ENCODE peak calls at places on chromosomes 1 and 21, in ten cellular contexts. One of them, this sample, is unnamed. For H3K36me3, the result is how much of the 10 kb centered on the place peaks cover.

GRCh38 chr1:245871881-245872280 is 635.2 kb downstream of the SMYD3 start:
- DNase-seq in ascending aorta: no peak
- DNase-seq in psoas muscle: no peak
- DNase-seq in neural progenitor cell: no peak
- DNase-seq in ovary: no peak
- DNase-seq in stomach: no peak
- DNase-seq in effector memory CD4-positive, alpha-beta T cell: no peak
- DNase-seq in heart right ventricle: no peak
- DNase-seq in GM23248: peak
- DNase-seq in aorta: no peak
- DNase-seq in this sample: no peak

GRCh38 chr1:26364956-26365355 is 7.6 kb downstream of the ZNF683 start:
- DNase-seq in aorta: no peak
- DNase-seq in effector memory CD4-positive, alpha-beta T cell: no peak
- DNase-seq in heart right ventricle: no peak
- DNase-seq in stomach: no peak
- DNase-seq in ovary: no peak
- DNase-seq in neural progenitor cell: no peak
- DNase-seq in ascending aorta: no peak
- DNase-seq in GM23248: no peak
- DNase-seq in psoas muscle: no peak
- DNase-seq in this sample: no peak

GRCh38 chr1:37449936-37450335 is 24.4 kb upstream of the ZC3H12A start:
- DNase-seq in stomach: no peak
- DNase-seq in psoas muscle: no peak
- DNase-seq in effector memory CD4-positive, alpha-beta T cell: no peak
- DNase-seq in neural progenitor cell: no peak
- DNase-seq in ovary: no peak
- DNase-seq in GM23248: no peak
- DNase-seq in ascending aorta: no peak
- DNase-seq in heart right ventricle: no peak
- DNase-seq in aorta: peak
- DNase-seq in this sample: no peak

GRCh38 chr1:6788946-6789345 is 3.7 kb downstream of the CAMTA1 start:
- DNase-seq in ascending aorta: no peak
- DNase-seq in psoas muscle: no peak
- DNase-seq in neural progenitor cell: no peak
- DNase-seq in aorta: no peak
- DNase-seq in ovary: no peak
- DNase-seq in effector memory CD4-positive, alpha-beta T cell: no peak
- DNase-seq in heart right ventricle: no peak
- DNase-seq in GM23248: no peak
- DNase-seq in stomach: no peak
- DNase-seq in this sample: no peak

GRCh38 chr1:31655104-31655503 is 10.4 kb upstream of the PEF1 start:
- DNase-seq in GM23248: no peak
- DNase-seq in neural progenitor cell: no peak
- DNase-seq in ovary: no peak
- DNase-seq in stomach: no peak
- DNase-seq in heart right ventricle: no peak
- DNase-seq in psoas muscle: no peak
- DNase-seq in aorta: no peak
- DNase-seq in effector memory CD4-positive, alpha-beta T cell: no peak
- DNase-seq in ascending aorta: no peak
- DNase-seq in this sample: no peak

GRCh38 chr1:3711780-3712451 is 40.3 kb upstream of the CCDC27 start:
- DNase-seq in ascending aorta: no peak
- DNase-seq in psoas muscle: no peak
- DNase-seq in aorta: no peak
- DNase-seq in ovary: no peak
- DNase-seq in heart right ventricle: no peak
- DNase-seq in neural progenitor cell: no peak
- DNase-seq in effector memory CD4-positive, alpha-beta T cell: no peak
- DNase-seq in GM23248: no peak
- DNase-seq in stomach: no peak
- DNase-seq in this sample: no peak

GRCh38 chr1:223706077-223706988 is 6.0 kb upstream of the CAPN2 start:
- DNase-seq in psoas muscle: no peak
- DNase-seq in ovary: peak
- DNase-seq in stomach: peak
- DNase-seq in ascending aorta: no peak
- DNase-seq in aorta: no peak
- DNase-seq in effector memory CD4-positive, alpha-beta T cell: no peak
- DNase-seq in heart right ventricle: no peak
- DNase-seq in GM23248: peak
- DNase-seq in neural progenitor cell: no peak
- DNase-seq in this sample: no peak

GRCh38 chr1:4171480-4172450 is 271.7 kb upstream of the C1orf174 start:
- DNase-seq in psoas muscle: no peak
- DNase-seq in neural progenitor cell: no peak
- DNase-seq in ascending aorta: no peak
- DNase-seq in stomach: peak
- DNase-seq in GM23248: no peak
- DNase-seq in aorta: no peak
- DNase-seq in ovary: no peak
- DNase-seq in heart right ventricle: no peak
- DNase-seq in effector memory CD4-positive, alpha-beta T cell: no peak
- DNase-seq in this sample: no peak

GRCh38 chr1:184291701-184292100 is 95.1 kb upstream of the C1orf21 start:
- DNase-seq in stomach: no peak
- DNase-seq in neural progenitor cell: no peak
- DNase-seq in ovary: no peak
- DNase-seq in ascending aorta: no peak
- DNase-seq in GM23248: peak
- DNase-seq in aorta: no peak
- DNase-seq in heart right ventricle: no peak
- DNase-seq in effector memory CD4-positive, alpha-beta T cell: no peak
- DNase-seq in psoas muscle: no peak
- DNase-seq in this sample: no peak

GRCh38 chr1:916173-917075 is 7.3 kb upstream of the SAMD11 start:
- DNase-seq in ovary: no peak
- DNase-seq in neural progenitor cell: no peak
- DNase-seq in GM23248: peak
- DNase-seq in effector memory CD4-positive, alpha-beta T cell: no peak
- DNase-seq in stomach: peak
- DNase-seq in aorta: peak
- DNase-seq in heart right ventricle: peak
- DNase-seq in ascending aorta: no peak
- DNase-seq in psoas muscle: peak
- DNase-seq in this sample: no peak

DNA sequence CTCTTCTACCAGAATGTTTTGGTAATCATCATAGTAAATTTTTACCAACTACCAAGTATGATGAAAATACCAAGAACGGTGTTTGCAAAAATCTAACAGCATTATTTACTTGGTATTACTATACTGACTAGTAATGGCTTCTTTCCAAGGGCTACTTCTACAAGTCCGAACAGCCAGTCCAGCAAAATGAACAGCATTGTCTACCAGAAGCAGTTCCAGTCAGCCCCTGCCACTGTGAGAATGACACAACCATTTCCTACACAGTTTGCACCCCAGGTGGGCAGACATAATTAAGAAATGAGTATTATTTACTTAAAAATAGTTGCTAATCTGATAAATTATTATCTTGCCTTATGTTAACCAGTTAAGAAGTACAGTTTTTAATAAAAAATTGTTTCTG is 33.8 kb upstream of the MYOCOS start:
- DNase-seq in ascending aorta: no peak
- DNase-seq in aorta: no peak
- DNase-seq in neural progenitor cell: no peak
- DNase-seq in ovary: no peak
- DNase-seq in heart right ventricle: no peak
- DNase-seq in psoas muscle: no peak
- DNase-seq in effector memory CD4-positive, alpha-beta T cell: no peak
- DNase-seq in stomach: no peak
- DNase-seq in GM23248: no peak
- DNase-seq in this sample: no peak
- H3K36me3 ChIP-seq in ascending aorta: half or more
- H3K36me3 ChIP-seq in aorta: under half
- H3K36me3 ChIP-seq in neural progenitor cell: under half
- H3K36me3 ChIP-seq in ovary: under half
- H3K36me3 ChIP-seq in heart right ventricle: half or more
- H3K36me3 ChIP-seq in psoas muscle: under half
- H3K36me3 ChIP-seq in effector memory CD4-positive, alpha-beta T cell: half or more
- H3K36me3 ChIP-seq in stomach: half or more
- H3K36me3 ChIP-seq in GM23248: half or more
- H3K36me3 ChIP-seq in this sample: half or more

GRCh38 chr1:22544606-22545005 is 18.7 kb upstream of the EPHA8 start:
- DNase-seq in ascending aorta: no peak
- DNase-seq in psoas muscle: no peak
- DNase-seq in stomach: no peak
- DNase-seq in heart right ventricle: no peak
- DNase-seq in effector memory CD4-positive, alpha-beta T cell: no peak
- DNase-seq in neural progenitor cell: no peak
- DNase-seq in aorta: no peak
- DNase-seq in ovary: no peak
- DNase-seq in GM23248: no peak
- DNase-seq in this sample: no peak

GRCh38 chr1:22550021-22550420 is 13.3 kb upstream of the EPHA8 start:
- DNase-seq in ascending aorta: no peak
- DNase-seq in effector memory CD4-positive, alpha-beta T cell: no peak
- DNase-seq in GM23248: no peak
- DNase-seq in neural progenitor cell: no peak
- DNase-seq in stomach: no peak
- DNase-seq in ovary: no peak
- DNase-seq in aorta: no peak
- DNase-seq in heart right ventricle: no peak
- DNase-seq in psoas muscle: no peak
- DNase-seq in this sample: no peak

GRCh38 chr1:22547818-22548454 is 15.4 kb upstream of the EPHA8 start:
- DNase-seq in ascending aorta: no peak
- DNase-seq in ovary: no peak
- DNase-seq in stomach: no peak
- DNase-seq in psoas muscle: no peak
- DNase-seq in aorta: no peak
- DNase-seq in effector memory CD4-positive, alpha-beta T cell: no peak
- DNase-seq in GM23248: no peak
- DNase-seq in heart right ventricle: no peak
- DNase-seq in neural progenitor cell: no peak
- DNase-seq in this sample: no peak

GRCh38 chr1:22545126-22545525 is 18.2 kb upstream of the EPHA8 start:
- DNase-seq in effector memory CD4-positive, alpha-beta T cell: no peak
- DNase-seq in aorta: no peak
- DNase-seq in ascending aorta: no peak
- DNase-seq in GM23248: no peak
- DNase-seq in stomach: no peak
- DNase-seq in psoas muscle: no peak
- DNase-seq in ovary: no peak
- DNase-seq in neural progenitor cell: peak
- DNase-seq in heart right ventricle: no peak
- DNase-seq in this sample: no peak

DNA sequence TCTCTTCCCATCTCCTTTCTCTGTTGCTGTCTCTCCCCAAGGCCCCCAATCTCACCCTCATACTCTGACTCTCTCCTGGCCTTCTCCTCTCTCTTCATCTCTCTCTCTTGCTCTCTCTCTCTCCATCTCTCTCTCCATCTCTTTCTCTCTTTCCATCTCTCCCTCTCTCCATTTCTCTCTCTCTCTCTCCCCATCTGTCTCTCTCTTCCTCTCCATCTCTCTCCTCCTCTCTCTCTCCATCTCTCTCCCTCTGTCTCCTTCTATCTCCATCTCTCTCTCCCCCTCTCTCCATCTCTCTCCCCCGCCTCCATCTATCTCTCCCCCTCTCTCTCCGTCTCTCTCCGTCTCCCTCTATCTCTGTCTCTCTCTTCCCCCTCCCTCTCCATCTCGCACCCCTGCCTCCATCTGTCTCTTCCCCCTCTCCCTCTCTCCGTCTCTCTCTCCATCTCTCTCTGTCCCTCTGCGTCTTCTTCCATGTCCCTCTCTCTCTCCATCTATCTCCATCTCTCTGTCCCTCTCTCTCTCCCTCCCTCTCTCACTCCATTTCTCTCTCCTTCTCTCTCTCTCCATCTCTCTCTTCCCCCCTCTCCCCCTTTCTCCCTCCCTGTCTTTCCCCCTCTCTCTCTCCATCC is 16.0 kb upstream of the EPHA8 start:
- DNase-seq in GM23248: no peak
- DNase-seq in heart right ventricle: no peak
- DNase-seq in ovary: no peak
- DNase-seq in stomach: no peak
- DNase-seq in ascending aorta: no peak
- DNase-seq in effector memory CD4-positive, alpha-beta T cell: no peak
- DNase-seq in neural progenitor cell: no peak
- DNase-seq in aorta: no peak
- DNase-seq in psoas muscle: no peak
- DNase-seq in this sample: no peak
- H3K27ac ChIP-seq in GM23248: no peak
- H3K27ac ChIP-seq in heart right ventricle: no peak
- H3K27ac ChIP-seq in ovary: no peak
- H3K27ac ChIP-seq in stomach: no peak
- H3K27ac ChIP-seq in ascending aorta: no peak
- H3K27ac ChIP-seq in effector memory CD4-positive, alpha-beta T cell: no peak
- H3K27ac ChIP-seq in neural progenitor cell: no peak
- H3K27ac ChIP-seq in aorta: no peak
- H3K27ac ChIP-seq in psoas muscle: no peak
- H3K27ac ChIP-seq in this sample: no peak

DNA sequence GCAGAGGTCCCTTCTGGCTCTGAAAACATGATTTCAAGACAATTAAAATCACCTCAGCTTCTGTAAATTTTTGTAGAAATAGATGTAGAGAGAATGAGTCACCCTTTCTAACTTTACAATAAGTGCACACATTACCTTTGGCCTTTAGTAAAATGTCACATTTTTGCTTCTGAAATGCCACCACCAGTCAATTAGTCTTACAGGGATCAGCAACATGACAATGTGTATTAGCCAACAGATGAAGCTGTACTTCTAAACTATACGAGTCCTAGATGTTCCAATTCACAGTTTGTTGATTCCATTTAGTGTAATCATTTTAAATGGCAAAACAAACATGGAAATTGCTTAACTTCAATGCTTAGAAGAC is 23.1 kb downstream of the C21orf91 start:
- DNase-seq in ascending aorta: no peak
- DNase-seq in ovary: no peak
- DNase-seq in psoas muscle: no peak
- DNase-seq in stomach: no peak
- DNase-seq in GM23248: peak
- DNase-seq in neural progenitor cell: no peak
- DNase-seq in aorta: no peak
- DNase-seq in effector memory CD4-positive, alpha-beta T cell: no peak
- DNase-seq in heart right ventricle: no peak
- DNase-seq in this sample: no peak
- H3K36me3 ChIP-seq in ascending aorta: under half
- H3K36me3 ChIP-seq in ovary: under half
- H3K36me3 ChIP-seq in psoas muscle: under half
- H3K36me3 ChIP-seq in stomach: under half
- H3K36me3 ChIP-seq in GM23248: under half
- H3K36me3 ChIP-seq in neural progenitor cell: under half
- H3K36me3 ChIP-seq in aorta: under half
- H3K36me3 ChIP-seq in effector memory CD4-positive, alpha-beta T cell: under half
- H3K36me3 ChIP-seq in heart right ventricle: under half
- H3K36me3 ChIP-seq in this sample: under half

DNA sequence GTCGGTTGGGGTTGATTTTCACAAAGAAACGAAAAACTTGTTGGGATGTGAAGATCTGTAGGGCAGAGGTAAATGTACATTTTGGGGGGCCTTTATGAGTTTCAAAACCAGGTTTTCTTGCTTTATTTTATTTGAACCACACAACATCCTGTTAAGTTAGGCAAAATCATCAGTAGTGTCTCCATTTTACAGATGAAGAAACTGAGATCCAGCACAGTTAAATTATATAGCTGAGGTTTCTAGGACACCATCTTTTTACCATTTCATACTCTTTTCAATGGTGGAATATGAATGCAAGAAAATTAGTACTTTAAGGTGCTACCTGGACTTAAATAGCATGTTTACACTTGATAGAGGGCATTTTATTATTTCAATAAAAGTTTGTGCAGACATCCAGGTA is 187.7 kb downstream of the NFIA start:
- DNase-seq in psoas muscle: no peak
- DNase-seq in effector memory CD4-positive, alpha-beta T cell: no peak
- DNase-seq in aorta: no peak
- DNase-seq in GM23248: no peak
- DNase-seq in neural progenitor cell: no peak
- DNase-seq in heart right ventricle: no peak
- DNase-seq in stomach: no peak
- DNase-seq in ascending aorta: no peak
- DNase-seq in ovary: no peak
- DNase-seq in this sample: no peak
- H3K27ac ChIP-seq in psoas muscle: no peak
- H3K27ac ChIP-seq in effector memory CD4-positive, alpha-beta T cell: no peak
- H3K27ac ChIP-seq in aorta: no peak
- H3K27ac ChIP-seq in GM23248: no peak
- H3K27ac ChIP-seq in neural progenitor cell: no peak
- H3K27ac ChIP-seq in heart right ventricle: no peak
- H3K27ac ChIP-seq in stomach: no peak
- H3K27ac ChIP-seq in ascending aorta: no peak
- H3K27ac ChIP-seq in ovary: no peak
- H3K27ac ChIP-seq in this sample: no peak